ENCODE peak calls at places on chromosomes 16 and 17, in six cellular contexts. One of them, this sample, is unnamed. For H3K4me1, the result is how much of the 10 kb centered on the place peaks cover.

GRCh38 chr17:15453782-15454181 is 13.6 kb downstream of the CDRT4 start:
- ATAC-seq in body of pancreas: no peak
- ATAC-seq in heart right ventricle: no peak
- ATAC-seq in left lung: no peak
- ATAC-seq in HepG2: no peak
- ATAC-seq in upper lobe of left lung: no peak
- ATAC-seq in this sample: no peak

GRCh38 chr17:3897731-3898130 is 4.9 kb upstream of the CAMKK1 start:
- ATAC-seq in body of pancreas: no peak
- ATAC-seq in heart right ventricle: no peak
- ATAC-seq in left lung: no peak
- ATAC-seq in HepG2: no peak
- ATAC-seq in upper lobe of left lung: no peak
- ATAC-seq in this sample: no peak

GRCh38 chr17:82864721-82865240 is 25.0 kb upstream of the ZNF750 start:
- ATAC-seq in body of pancreas: no peak
- ATAC-seq in heart right ventricle: no peak
- ATAC-seq in left lung: no peak
- ATAC-seq in HepG2: no peak
- ATAC-seq in upper lobe of left lung: no peak
- ATAC-seq in this sample: no peak

GRCh38 chr17:15236281-15237105 is 28.6 kb downstream of the PMP22 start:
- ATAC-seq in body of pancreas: no peak
- ATAC-seq in heart right ventricle: no peak
- ATAC-seq in left lung: peak
- ATAC-seq in HepG2: no peak
- ATAC-seq in upper lobe of left lung: no peak
- ATAC-seq in this sample: no peak

GRCh38 chr16:12124742-12125141 is 148.2 kb downstream of the SNX29 start:
- ATAC-seq in body of pancreas: no peak
- ATAC-seq in heart right ventricle: no peak
- ATAC-seq in left lung: no peak
- ATAC-seq in HepG2: no peak
- ATAC-seq in upper lobe of left lung: no peak
- ATAC-seq in this sample: no peak

GRCh38 chr17:28747046-28747691 is 3.4 kb downstream of the TRAF4 start:
- ATAC-seq in body of pancreas: peak
- ATAC-seq in heart right ventricle: no peak
- ATAC-seq in left lung: peak
- ATAC-seq in HepG2: no peak
- ATAC-seq in upper lobe of left lung: no peak
- ATAC-seq in this sample: no peak

GRCh38 chr16:58339452-58339938 is 44.7 kb upstream of the PRSS54 start:
- ATAC-seq in body of pancreas: no peak
- ATAC-seq in heart right ventricle: peak
- ATAC-seq in left lung: peak
- ATAC-seq in HepG2: peak
- ATAC-seq in upper lobe of left lung: no peak
- ATAC-seq in this sample: no peak

GRCh38 chr17:36182176-36183000 is 6.0 kb upstream of the TBC1D3B start:
- ATAC-seq in body of pancreas: peak
- ATAC-seq in heart right ventricle: peak
- ATAC-seq in left lung: peak
- ATAC-seq in HepG2: peak
- ATAC-seq in upper lobe of left lung: peak
- ATAC-seq in this sample: peak

GRCh38 chr17:33200587-33200986 is 92.5 kb downstream of the ASIC2 start:
- ATAC-seq in body of pancreas: no peak
- ATAC-seq in heart right ventricle: no peak
- ATAC-seq in left lung: no peak
- ATAC-seq in HepG2: no peak
- ATAC-seq in upper lobe of left lung: no peak
- ATAC-seq in this sample: no peak

GRCh38 chr16:8905795-8906591 is 23.8 kb downstream of the LITAFD start:
- ATAC-seq in body of pancreas: no peak
- ATAC-seq in heart right ventricle: no peak
- ATAC-seq in left lung: no peak
- ATAC-seq in HepG2: peak
- ATAC-seq in upper lobe of left lung: no peak
- ATAC-seq in this sample: no peak

GRCh38 chr16:49277766-49278566 is 3.7 kb downstream of the CBLN1 start:
- ATAC-seq in body of pancreas: no peak
- ATAC-seq in heart right ventricle: no peak
- ATAC-seq in left lung: no peak
- ATAC-seq in HepG2: no peak
- ATAC-seq in upper lobe of left lung: no peak
- ATAC-seq in this sample: no peak

GRCh38 chr17:12665263-12666210 is at the start of gene MYOCD:
- ATAC-seq in body of pancreas: peak
- ATAC-seq in heart right ventricle: peak
- ATAC-seq in left lung: peak
- ATAC-seq in HepG2: no peak
- ATAC-seq in upper lobe of left lung: peak
- ATAC-seq in this sample: peak

GRCh38 chr16:22684282-22685161 is 129.4 kb upstream of the HS3ST2 start:
- ATAC-seq in body of pancreas: no peak
- ATAC-seq in heart right ventricle: no peak
- ATAC-seq in left lung: peak
- ATAC-seq in HepG2: no peak
- ATAC-seq in upper lobe of left lung: peak
- ATAC-seq in this sample: no peak

GRCh38 chr17:41520821-41521521 is 2.3 kb upstream of the KRT15 start:
- ATAC-seq in body of pancreas: no peak
- ATAC-seq in heart right ventricle: no peak
- ATAC-seq in left lung: no peak
- ATAC-seq in HepG2: no peak
- ATAC-seq in upper lobe of left lung: no peak
- ATAC-seq in this sample: no peak

GRCh38 chr16:13070268-13070667 is 168.9 kb downstream of the SHISA9 start:
- ATAC-seq in body of pancreas: no peak
- ATAC-seq in heart right ventricle: no peak
- ATAC-seq in left lung: no peak
- ATAC-seq in HepG2: no peak
- ATAC-seq in upper lobe of left lung: no peak
- ATAC-seq in this sample: no peak

GRCh38 chr17:76478730-76479514 is 11.5 kb downstream of the AANAT start:
- ATAC-seq in body of pancreas: peak
- ATAC-seq in heart right ventricle: no peak
- ATAC-seq in left lung: no peak
- ATAC-seq in HepG2: no peak
- ATAC-seq in upper lobe of left lung: no peak
- ATAC-seq in this sample: no peak

GRCh38 chr17:7558544-7559306 is at the start of gene TNFSF13:
- ATAC-seq in body of pancreas: peak
- ATAC-seq in heart right ventricle: peak
- ATAC-seq in left lung: peak
- ATAC-seq in HepG2: no peak
- ATAC-seq in upper lobe of left lung: peak
- ATAC-seq in this sample: peak

GRCh38 chr17:58377661-58378060 is 25.7 kb upstream of the SUPT4H1 start:
- ATAC-seq in body of pancreas: no peak
- ATAC-seq in heart right ventricle: no peak
- ATAC-seq in left lung: no peak
- ATAC-seq in HepG2: no peak
- ATAC-seq in upper lobe of left lung: no peak
- ATAC-seq in this sample: no peak

GRCh38 chr16:10218490-10219206 is 36.4 kb upstream of the GRIN2A start:
- ATAC-seq in body of pancreas: no peak
- ATAC-seq in heart right ventricle: peak
- ATAC-seq in left lung: no peak
- ATAC-seq in HepG2: no peak
- ATAC-seq in upper lobe of left lung: no peak
- ATAC-seq in this sample: no peak

GRCh38 chr16:20844588-20844987 is 38.3 kb downstream of the REXO5 start:
- ATAC-seq in body of pancreas: no peak
- ATAC-seq in heart right ventricle: no peak
- ATAC-seq in left lung: no peak
- ATAC-seq in HepG2: no peak
- ATAC-seq in upper lobe of left lung: no peak
- ATAC-seq in this sample: no peak

GRCh38 chr16:88634141-88634993 is 4.0 kb upstream of the IL17C start:
- ATAC-seq in body of pancreas: no peak
- ATAC-seq in heart right ventricle: peak
- ATAC-seq in left lung: peak
- ATAC-seq in HepG2: no peak
- ATAC-seq in upper lobe of left lung: peak
- ATAC-seq in this sample: peak

GRCh38 chr16:12092347-12092882 is 115.9 kb downstream of the SNX29 start:
- ATAC-seq in body of pancreas: no peak
- ATAC-seq in heart right ventricle: no peak
- ATAC-seq in left lung: peak
- ATAC-seq in HepG2: no peak
- ATAC-seq in upper lobe of left lung: no peak
- ATAC-seq in this sample: no peak

GRCh38 chr17:79242873-79243602 is 168.4 kb downstream of the ENGASE start:
- ATAC-seq in body of pancreas: no peak
- ATAC-seq in heart right ventricle: no peak
- ATAC-seq in left lung: no peak
- ATAC-seq in HepG2: no peak
- ATAC-seq in upper lobe of left lung: no peak
- ATAC-seq in this sample: peak

GRCh38 chr17:7754656-7755055 is 37.1 kb downstream of the DNAH2 start:
- ATAC-seq in body of pancreas: no peak
- ATAC-seq in heart right ventricle: no peak
- ATAC-seq in left lung: no peak
- ATAC-seq in HepG2: no peak
- ATAC-seq in upper lobe of left lung: no peak
- ATAC-seq in this sample: no peak

GRCh38 chr16:84223456-84223855 is 16.4 kb downstream of the KCNG4 start:
- ATAC-seq in body of pancreas: no peak
- ATAC-seq in heart right ventricle: no peak
- ATAC-seq in left lung: no peak
- ATAC-seq in HepG2: no peak
- ATAC-seq in upper lobe of left lung: no peak
- ATAC-seq in this sample: no peak

GRCh38 chr17:49556183-49556943 is 19.3 kb upstream of the NXPH3 start:
- ATAC-seq in body of pancreas: peak
- ATAC-seq in heart right ventricle: peak
- ATAC-seq in left lung: peak
- ATAC-seq in HepG2: peak
- ATAC-seq in upper lobe of left lung: peak
- ATAC-seq in this sample: peak
- H3K4me3 ChIP-seq in body of pancreas: no peak
- H3K4me3 ChIP-seq in heart right ventricle: no peak
- H3K4me3 ChIP-seq in left lung: no peak
- H3K4me3 ChIP-seq in HepG2: peak
- H3K4me3 ChIP-seq in upper lobe of left lung: no peak
- H3K4me3 ChIP-seq in this sample: no peak

DNA sequence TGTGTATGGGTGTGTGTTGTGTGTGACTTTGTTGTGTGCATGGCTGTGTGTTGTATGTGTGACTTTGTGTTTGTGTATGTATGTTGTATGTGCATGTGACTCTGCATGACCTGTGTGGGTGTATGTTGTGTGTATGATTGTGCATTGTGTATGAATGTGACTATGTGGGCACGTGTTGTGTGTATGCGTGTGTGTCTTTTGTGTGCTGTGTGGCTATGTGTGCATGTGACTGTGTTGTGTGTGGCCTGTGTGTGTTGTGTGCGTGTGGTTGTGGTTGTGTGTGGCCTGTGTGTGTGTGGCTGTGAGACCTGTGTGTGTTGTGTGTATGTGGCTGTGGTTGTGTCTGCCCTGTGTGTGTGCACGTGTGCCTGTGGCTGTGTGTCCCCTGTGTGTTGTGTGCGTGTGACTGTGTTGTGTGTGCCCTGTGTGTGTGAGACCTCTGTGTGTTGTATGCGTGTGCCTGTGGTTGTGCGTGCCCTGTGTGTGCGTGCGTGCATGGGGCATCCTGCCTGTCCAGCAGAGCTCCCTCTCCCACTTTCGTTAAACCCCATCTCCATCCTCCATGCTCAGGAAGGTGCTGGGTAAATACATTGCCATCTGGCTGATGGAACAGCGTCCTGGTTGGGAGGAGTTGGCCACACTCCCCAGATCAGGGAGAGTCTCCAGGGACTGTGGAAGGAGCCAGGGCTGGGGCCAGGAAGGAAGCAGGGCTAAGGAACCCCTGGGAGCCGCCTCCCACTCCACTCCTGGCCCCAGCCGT is 90.1 kb upstream of the GSE1 start:
- ATAC-seq in body of pancreas: peak
- ATAC-seq in heart right ventricle: peak
- ATAC-seq in left lung: peak
- ATAC-seq in HepG2: no peak
- ATAC-seq in upper lobe of left lung: no peak
- ATAC-seq in this sample: peak
- H3K4me1 ChIP-seq in body of pancreas: half or more
- H3K4me1 ChIP-seq in heart right ventricle: under half
- H3K4me1 ChIP-seq in left lung: half or more
- H3K4me1 ChIP-seq in HepG2: half or more
- H3K4me1 ChIP-seq in upper lobe of left lung: half or more
- H3K4me1 ChIP-seq in this sample: under half

GRCh38 chr16:74448990-74449389 is 27.7 kb upstream of the CLEC18B start:
- ATAC-seq in body of pancreas: peak
- ATAC-seq in heart right ventricle: peak
- ATAC-seq in left lung: peak
- ATAC-seq in HepG2: no peak
- ATAC-seq in upper lobe of left lung: peak
- ATAC-seq in this sample: peak
- H3K4me3 ChIP-seq in body of pancreas: no peak
- H3K4me3 ChIP-seq in heart right ventricle: no peak
- H3K4me3 ChIP-seq in left lung: no peak
- H3K4me3 ChIP-seq in HepG2: no peak
- H3K4me3 ChIP-seq in upper lobe of left lung: no peak
- H3K4me3 ChIP-seq in this sample: no peak

GRCh38 chr17:81481815-81482505 is 30.6 kb downstream of the ACTG1 start:
- ATAC-seq in body of pancreas: no peak
- ATAC-seq in heart right ventricle: no peak
- ATAC-seq in left lung: no peak
- ATAC-seq in HepG2: no peak
- ATAC-seq in upper lobe of left lung: no peak
- ATAC-seq in this sample: no peak
- H3K4me1 ChIP-seq in body of pancreas: under half
- H3K4me1 ChIP-seq in heart right ventricle: under half
- H3K4me1 ChIP-seq in left lung: under half
- H3K4me1 ChIP-seq in HepG2: under half
- H3K4me1 ChIP-seq in upper lobe of left lung: under half
- H3K4me1 ChIP-seq in this sample: under half